ENCODE peak calls at places on chromosomes 7 and 10, in seven cellular contexts. G, Y, A, F, I, L and D are unnamed samples.

GRCh38 chr7:142436601-142437000 is 178.7 kb upstream of the PRSS58 start:
- DNase-seq in G (peak), Y (no peak), A (no peak), F (no peak), I (no peak), L (no peak), D (no peak)

GRCh38 chr10:45809829-45810228 is 37.5 kb downstream of the AGAP4 start:
- DNase-seq in G (no peak), Y (no peak), A (no peak), F (no peak), I (no peak), L (no peak), D (no peak)

GRCh38 chr10:60390224-60390626 is 550 bp upstream of the ANK3 start:
- DNase-seq in G (no peak), Y (no peak), A (no peak), F (peak), I (no peak), L (no peak), D (no peak)

GRCh38 chr7:133484135-133484534 is 231.3 kb downstream of the EXOC4 start:
- DNase-seq in G (no peak), Y (no peak), A (no peak), F (peak), I (no peak), L (peak), D (no peak)

GRCh38 chr7:24560772-24561171 is 12.5 kb upstream of the PALS2 start:
- DNase-seq in G (no peak), Y (no peak), A (no peak), F (no peak), I (no peak), L (no peak), D (no peak)

GRCh38 chr10:79248341-79248931 is 98.8 kb upstream of the PPIF start:
- DNase-seq in G (no peak), Y (no peak), A (no peak), F (no peak), I (peak), L (no peak), D (no peak)

GRCh38 chr7:133360201-133360600 is 107.3 kb downstream of the EXOC4 start:
- DNase-seq in G (no peak), Y (no peak), A (no peak), F (no peak), I (no peak), L (no peak), D (no peak)

GRCh38 chr7:11557627-11558026 is 274.4 kb downstream of the THSD7A start:
- DNase-seq in G (no peak), Y (no peak), A (no peak), F (no peak), I (no peak), L (no peak), D (peak)

GRCh38 chr7:47080816-47081215 is 501.1 kb downstream of the TNS3 start:
- DNase-seq in G (peak), Y (no peak), A (no peak), F (no peak), I (no peak), L (no peak), D (no peak)

GRCh38 chr7:127650842-127651555 is 995 bp upstream of the SND1 start:
- DNase-seq in G (no peak), Y (no peak), A (no peak), F (no peak), I (no peak), L (no peak), D (no peak)

GRCh38 chr7:2016021-2016631 is 216.6 kb downstream of the MAD1L1 start:
- DNase-seq in G (no peak), Y (no peak), A (no peak), F (no peak), I (no peak), L (no peak), D (no peak)

GRCh38 chr10:1120146-1120695 is 64.0 kb downstream of the WDR37 start:
- DNase-seq in G (no peak), Y (no peak), A (no peak), F (no peak), I (no peak), L (no peak), D (no peak)

GRCh38 chr7:27603813-27604212 is 58.9 kb downstream of the HIBADH start:
- DNase-seq in G (no peak), Y (no peak), A (no peak), F (no peak), I (no peak), L (no peak), D (no peak)

GRCh38 chr10:36256905-36257304 is 614.8 kb upstream of the FZD8 start:
- DNase-seq in G (no peak), Y (no peak), A (no peak), F (no peak), I (no peak), L (no peak), D (no peak)